ENCODE peak calls at places on chromosome 21, in seven cellular contexts. U, R, T, G, I, Q and L are unnamed samples.

GRCh38 chr21:33362044-33362555 is 37.3 kb downstream of the IFNAR1 start:
- DNase-seq in U (peak), R (peak), T (peak), G (no peak), I (peak), Q (no peak), L (peak)

GRCh38 chr21:32240708-32241433 is 38.0 kb downstream of the MIS18A start:
- DNase-seq in U (no peak), R (no peak), T (no peak), G (no peak), I (no peak), Q (no peak), L (no peak)

GRCh38 chr21:37452222-37452621 is 85.6 kb downstream of the DYRK1A start:
- DNase-seq in U (no peak), R (no peak), T (no peak), G (no peak), I (no peak), Q (no peak), L (no peak)

GRCh38 chr21:18147678-18148077 is 97.0 kb upstream of the CHODL start:
- DNase-seq in U (no peak), R (no peak), T (no peak), G (no peak), I (no peak), Q (no peak), L (no peak)

GRCh38 chr21:31343680-31344480 is at the start of gene TIAM1:
- DNase-seq in U (peak), R (peak), T (no peak), G (peak), I (peak), Q (peak), L (no peak)

GRCh38 chr21:17462276-17462981 is 50.4 kb upstream of the CXADR start:
- DNase-seq in U (no peak), R (no peak), T (no peak), G (no peak), I (no peak), Q (no peak), L (no peak)

GRCh38 chr21:35099310-35099709 is 50.2 kb upstream of the RUNX1 start:
- DNase-seq in U (no peak), R (no peak), T (no peak), G (no peak), I (no peak), Q (no peak), L (no peak)

GRCh38 chr21:15036189-15036588 is 28.6 kb downstream of the NRIP1 start:
- DNase-seq in U (no peak), R (no peak), T (no peak), G (no peak), I (no peak), Q (no peak), L (no peak)

GRCh38 chr21:23921670-23922418 is 1685.4 kb downstream of the MRPL39 start:
- DNase-seq in U (no peak), R (no peak), T (no peak), G (no peak), I (no peak), Q (no peak), L (no peak)

GRCh38 chr21:35644523-35644922 is 415.8 kb downstream of the SETD4 start:
- DNase-seq in U (no peak), R (no peak), T (no peak), G (no peak), I (no peak), Q (no peak), L (no peak)

GRCh38 chr21:46500224-46500861 is 41.7 kb downstream of the DIP2A start:
- DNase-seq in U (no peak), R (no peak), T (no peak), G (no peak), I (no peak), Q (no peak), L (no peak)

GRCh38 chr21:15728046-15728445 is 1.7 kb upstream of the USP25 start:
- DNase-seq in U (no peak), R (no peak), T (no peak), G (no peak), I (no peak), Q (no peak), L (no peak)

GRCh38 chr21:36141513-36141925 is 6.6 kb downstream of the CBR3 start:
- DNase-seq in U (peak), R (peak), T (peak), G (peak), I (peak), Q (peak), L (peak)

GRCh38 chr21:35529141-35529863 is 480.2 kb upstream of the RUNX1 start:
- DNase-seq in U (no peak), R (no peak), T (no peak), G (no peak), I (no peak), Q (no peak), L (no peak)

GRCh38 chr21:38898422-38899098 is 92.8 kb downstream of the ETS2 start:
- DNase-seq in U (no peak), R (no peak), T (no peak), G (no peak), I (no peak), Q (no peak), L (no peak)

GRCh38 chr21:45003331-45004058 is 63.7 kb downstream of the SLX9 start:
- DNase-seq in U (no peak), R (no peak), T (peak), G (no peak), I (peak), Q (peak), L (no peak)
- TF ChIP-seq CTCF in U (no peak), R (no peak), T (no peak), G (no peak), I (peak), Q (peak), L (peak)

DNA sequence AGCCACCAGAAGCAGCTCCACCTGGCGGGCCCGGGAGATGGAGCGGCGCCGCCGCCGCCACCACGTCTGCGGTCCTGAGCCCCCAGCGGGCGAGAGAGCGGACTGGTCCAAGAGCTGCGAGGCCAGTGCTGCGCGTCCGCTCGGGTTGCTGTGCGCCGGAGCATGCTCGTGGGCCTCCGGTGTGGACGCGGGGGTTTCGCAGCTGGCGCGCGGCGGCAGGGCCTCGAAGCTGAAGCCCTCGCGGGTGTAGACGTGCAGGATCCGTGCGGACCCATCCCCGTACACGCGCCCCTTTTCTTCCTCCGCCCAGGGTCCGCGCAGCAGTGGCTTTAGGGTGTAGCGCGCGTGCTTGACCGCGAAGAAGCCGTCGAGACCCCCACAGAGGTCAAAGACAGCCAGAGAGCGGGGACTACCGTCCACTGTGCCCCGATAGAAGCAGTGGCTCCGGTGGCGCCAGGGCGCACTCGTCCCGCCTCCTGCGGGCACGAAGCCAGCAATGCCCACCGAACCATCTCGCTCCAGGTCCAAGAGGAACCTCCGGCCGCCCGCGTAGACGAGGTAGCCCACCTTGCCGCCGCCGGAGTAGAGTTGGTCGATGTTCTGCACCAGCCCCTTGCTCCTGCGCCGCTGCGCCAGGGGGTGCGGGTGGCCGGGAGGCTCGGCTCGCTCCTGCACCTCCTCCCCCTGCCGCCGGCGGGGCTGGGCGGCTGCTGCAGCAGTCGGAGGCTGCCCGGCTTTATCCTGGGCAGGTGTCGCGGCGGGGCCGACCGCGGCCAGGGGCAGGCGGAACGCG is 1.1 kb downstream of the ADAMTS5 start:
- DNase-seq in U (no peak), R (peak), T (peak), G (peak), I (peak), Q (peak), L (peak)
- TF ChIP-seq CTCF in U (no peak), R (peak), T (no peak), G (peak), I (peak), Q (peak), L (peak)

GRCh38 chr21:29213513-29214385 is 83.3 kb downstream of the MAP3K7CL start:
- DNase-seq in U (no peak), R (no peak), T (no peak), G (no peak), I (no peak), Q (no peak), L (no peak)
- TF ChIP-seq CTCF in U (no peak), R (no peak), T (no peak), G (no peak), I (no peak), Q (no peak), L (no peak)

GRCh38 chr21:43827015-43827611 is 37.7 kb downstream of the RRP1 start:
- DNase-seq in U (no peak), R (no peak), T (peak), G (no peak), I (no peak), Q (no peak), L (no peak)

GRCh38 chr21:43832648-43833047 is 32.4 kb upstream of the AGPAT3 start:
- DNase-seq in U (no peak), R (no peak), T (peak), G (no peak), I (no peak), Q (no peak), L (no peak)

GRCh38 chr21:43832158-43832550 is 32.9 kb upstream of the AGPAT3 start:
- DNase-seq in U (no peak), R (no peak), T (no peak), G (no peak), I (no peak), Q (no peak), L (no peak)

GRCh38 chr21:43829161-43829560 is 35.9 kb upstream of the AGPAT3 start:
- DNase-seq in U (no peak), R (no peak), T (peak), G (no peak), I (no peak), Q (no peak), L (no peak)

DNA sequence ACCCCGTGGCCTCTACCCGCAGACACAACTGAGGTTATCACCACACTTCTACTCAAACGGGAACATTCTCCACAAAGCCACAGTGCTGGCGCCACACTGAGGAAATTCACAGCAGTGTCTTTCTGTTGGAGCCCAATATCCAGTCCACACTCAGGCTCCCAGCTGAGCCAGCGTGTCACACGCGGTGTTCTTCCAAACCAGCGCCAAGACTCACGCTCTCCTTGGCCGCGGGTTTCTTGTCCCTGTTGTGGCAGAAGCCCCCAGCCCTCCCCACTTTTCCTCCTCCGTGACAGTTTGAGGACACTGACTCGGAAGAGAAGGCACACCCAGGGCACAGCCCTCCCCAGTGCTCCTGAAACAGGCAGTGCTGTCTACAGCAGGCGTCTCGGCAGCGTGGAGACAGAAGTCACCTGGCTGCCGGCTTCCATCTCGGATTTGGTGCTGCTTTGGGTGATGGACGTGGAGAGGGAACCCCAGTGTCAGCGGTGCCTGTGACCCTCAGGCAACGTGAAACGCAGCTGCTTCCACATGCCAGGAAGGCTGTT is 35.4 kb upstream of the AGPAT3 start:
- DNase-seq in U (no peak), R (peak), T (peak), G (no peak), I (no peak), Q (no peak), L (no peak)
- TF ChIP-seq CTCF in U (no peak), R (peak), T (no peak), G (no peak), I (no peak), Q (no peak), L (no peak)

DNA sequence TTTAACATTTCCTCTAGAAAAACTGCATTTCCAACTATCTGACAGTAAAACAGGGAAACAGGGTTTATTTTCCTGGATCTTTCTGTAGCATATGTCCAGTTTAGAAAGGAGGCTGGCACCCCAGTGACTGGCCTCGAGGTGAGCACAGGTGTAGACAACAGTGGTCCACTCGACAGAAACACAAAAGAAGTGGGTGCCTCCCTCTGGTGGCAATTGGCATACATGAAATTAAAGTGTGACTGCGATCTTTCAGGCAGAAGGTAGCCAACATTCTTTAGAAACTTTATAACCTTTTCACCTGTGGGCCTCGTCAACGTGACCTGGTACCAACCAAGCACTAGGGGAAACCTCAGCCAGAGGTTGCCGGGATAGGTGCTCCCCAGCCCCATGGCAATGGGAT is 44.0 kb downstream of the PCP4 start:
- DNase-seq in U (no peak), R (peak), T (no peak), G (no peak), I (peak), Q (no peak), L (no peak)
- TF ChIP-seq CTCF in U (no peak), R (peak), T (no peak), G (peak), I (peak), Q (no peak), L (peak)

GRCh38 chr21:45406801-45407628 is 2.0 kb downstream of the COL18A1 start:
- DNase-seq in U (no peak), R (peak), T (peak), G (peak), I (peak), Q (no peak), L (no peak)

GRCh38 chr21:45408271-45408791 is 3.4 kb downstream of the COL18A1 start:
- DNase-seq in U (no peak), R (no peak), T (peak), G (no peak), I (no peak), Q (no peak), L (no peak)

GRCh38 chr21:45408811-45409261 is 3.9 kb downstream of the COL18A1 start:
- DNase-seq in U (no peak), R (no peak), T (peak), G (no peak), I (no peak), Q (no peak), L (no peak)

GRCh38 chr21:45405819-45406762 is 1.1 kb downstream of the COL18A1 start:
- DNase-seq in U (no peak), R (peak), T (peak), G (peak), I (peak), Q (no peak), L (no peak)

DNA sequence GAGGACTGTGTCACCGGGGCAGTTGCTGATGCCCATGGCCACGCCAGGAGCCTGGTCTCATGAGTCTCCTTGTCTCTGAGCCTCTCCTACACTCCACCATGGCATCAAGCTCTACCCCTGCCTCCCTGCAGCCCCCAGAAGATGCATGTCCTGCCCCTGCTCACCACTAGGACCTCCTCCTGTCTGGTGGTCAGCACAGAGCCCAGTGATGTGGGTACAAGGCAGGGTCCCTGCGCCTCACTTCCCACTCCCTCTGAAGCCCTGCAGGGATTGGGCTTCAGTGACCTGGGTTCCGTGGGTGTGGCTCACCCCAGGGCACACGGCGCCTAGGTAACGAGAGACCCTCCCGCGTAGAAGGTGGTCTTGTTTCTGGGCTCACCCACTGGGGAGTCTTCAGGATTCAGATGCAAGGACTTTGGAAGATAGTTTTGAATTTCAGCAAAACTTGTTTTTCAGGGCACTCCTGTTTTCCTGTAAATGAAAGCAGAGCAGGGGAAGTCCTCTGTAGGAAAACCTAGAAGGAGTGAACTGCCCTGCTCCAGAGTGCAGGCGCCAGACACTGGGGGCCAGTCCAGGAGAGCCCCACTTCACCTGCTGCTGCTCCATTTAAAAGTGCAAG is 2.8 kb downstream of the COL18A1 start:
- DNase-seq in U (no peak), R (no peak), T (peak), G (no peak), I (no peak), Q (no peak), L (no peak)
- TF ChIP-seq CTCF in U (no peak), R (no peak), T (no peak), G (no peak), I (peak), Q (no peak), L (peak)

GRCh38 chr21:44762221-44763049 is 39.2 kb downstream of the UBE2G2 start:
- DNase-seq in U (no peak), R (no peak), T (peak), G (no peak), I (no peak), Q (no peak), L (peak)

GRCh38 chr21:44761747-44762208 is 39.8 kb downstream of the UBE2G2 start:
- DNase-seq in U (no peak), R (no peak), T (peak), G (no peak), I (no peak), Q (no peak), L (peak)

GRCh38 chr21:44759628-44760285 is 41.9 kb downstream of the UBE2G2 start:
- DNase-seq in U (no peak), R (no peak), T (peak), G (no peak), I (no peak), Q (no peak), L (peak)

GRCh38 chr21:44760376-44760775 is 41.2 kb downstream of the UBE2G2 start:
- DNase-seq in U (no peak), R (no peak), T (no peak), G (no peak), I (no peak), Q (no peak), L (peak)

GRCh38 chr21:44761011-44761729 is 40.5 kb downstream of the UBE2G2 start:
- DNase-seq in U (peak), R (peak), T (peak), G (no peak), I (peak), Q (no peak), L (peak)
- TF ChIP-seq CTCF in U (peak), R (peak), T (no peak), G (no peak), I (peak), Q (peak), L (peak)